ENCODE peak calls at places on chromosomes 6 and 20, in four cellular contexts. F is gastrocnemius medialis, G is hepatocyte, I is GM23248. N is an unnamed sample.

GRCh38 chr6:122184260-122184934 is 215.1 kb upstream of the HSF2 start:
- DNase-seq in G (peak; percentile 41), I (peak; percentile 67), F (no peak), N (no peak)

GRCh38 chr6:141677598-141678211 is 455.0 kb upstream of the GJE1 start:
- DNase-seq in I (peak; percentile 61), F (no peak), G (peak; percentile 63), N (no peak)

GRCh38 chr20:63118786-63119450 is 97.0 kb downstream of the YTHDF1 start:
- DNase-seq in G (no peak), F (no peak), I (no peak), N (no peak)

GRCh38 chr20:6916938-6917337 is 149.5 kb downstream of the BMP2 start:
- DNase-seq in G (no peak), I (no peak), F (no peak), N (no peak)

GRCh38 chr6:116327803-116328527 is 42.8 kb upstream of the DSE start:
- DNase-seq in F (no peak), G (no peak), I (no peak), N (no peak)

GRCh38 chr6:12414096-12414675 is 124.0 kb downstream of the EDN1 start:
- DNase-seq in G (no peak), F (no peak), I (peak; percentile 40), N (no peak)

GRCh38 chr20:38961530-38962043 is 557 bp upstream of the DHX35 start:
- DNase-seq in G (no peak), I (no peak), F (no peak), N (no peak)

GRCh38 chr6:118744261-118744941 is 93.0 kb upstream of the CEP85L start:
- DNase-seq in I (peak; percentile 78), G (no peak), F (peak; percentile 35), N (no peak)

GRCh38 chr6:131982740-131983259 is 31.6 kb upstream of the CCN2 start:
- DNase-seq in F (no peak), G (no peak), I (peak; percentile 86), N (no peak)

GRCh38 chr6:121482751-121483150 is 47.3 kb downstream of the GJA1 start:
- DNase-seq in F (no peak), G (no peak), I (no peak), N (no peak)

GRCh38 chr6:131062245-131063027 is 609 bp downstream of the EPB41L2 start:
- DNase-seq in F (no peak), I (peak; percentile 73), G (peak; percentile 53), N (no peak)

GRCh38 chr20:32018269-32019155 is 8.3 kb downstream of the CCM2L start:
- DNase-seq in I (peak; percentile 14), F (peak; percentile 16), G (peak; percentile 90), N (no peak)

GRCh38 chr6:38671885-38672467 is 31.0 kb downstream of the GLO1 start:
- DNase-seq in I (peak; percentile 79), F (no peak), G (peak; percentile 78), N (no peak)

GRCh38 chr20:13089950-13090469 is 81.2 kb downstream of the SPTLC3 start:
- DNase-seq in G (peak; percentile 17), I (no peak), F (no peak), N (no peak)

GRCh38 chr6:67679566-67680296 is 955.4 kb upstream of the ADGRB3 start:
- DNase-seq in G (no peak), F (no peak), I (no peak), N (no peak)

GRCh38 chr6:24738732-24739131 is 19.8 kb upstream of the C6orf62 start:
- DNase-seq in I (no peak), G (no peak), F (no peak), N (no peak)

GRCh38 chr20:25859649-25860530 is 163.2 kb upstream of the ZNF337 start:
- DNase-seq in G (peak; percentile 78), F (peak; percentile 60), I (peak; percentile 82), N (no peak)

GRCh38 chr6:106444777-106445507 is 84.4 kb downstream of the CRYBG1 start:
- DNase-seq in F (no peak), I (peak; percentile 77), G (peak; percentile 81), N (no peak)

GRCh38 chr6:163565140-163565539 is 150.6 kb downstream of the QKI start:
- DNase-seq in G (peak; percentile 28), F (peak; percentile 48), I (peak; percentile 9), N (no peak)

GRCh38 chr20:41135187-41135887 is 2.0 kb upstream of the PLCG1 start:
- DNase-seq in I (peak; percentile 41), F (no peak), G (peak; percentile 72), N (no peak)

GRCh38 chr20:62522748-62523396 is 47.1 kb upstream of the GATA5 start:
- DNase-seq in G (no peak), I (no peak), F (no peak), N (no peak)

DNA sequence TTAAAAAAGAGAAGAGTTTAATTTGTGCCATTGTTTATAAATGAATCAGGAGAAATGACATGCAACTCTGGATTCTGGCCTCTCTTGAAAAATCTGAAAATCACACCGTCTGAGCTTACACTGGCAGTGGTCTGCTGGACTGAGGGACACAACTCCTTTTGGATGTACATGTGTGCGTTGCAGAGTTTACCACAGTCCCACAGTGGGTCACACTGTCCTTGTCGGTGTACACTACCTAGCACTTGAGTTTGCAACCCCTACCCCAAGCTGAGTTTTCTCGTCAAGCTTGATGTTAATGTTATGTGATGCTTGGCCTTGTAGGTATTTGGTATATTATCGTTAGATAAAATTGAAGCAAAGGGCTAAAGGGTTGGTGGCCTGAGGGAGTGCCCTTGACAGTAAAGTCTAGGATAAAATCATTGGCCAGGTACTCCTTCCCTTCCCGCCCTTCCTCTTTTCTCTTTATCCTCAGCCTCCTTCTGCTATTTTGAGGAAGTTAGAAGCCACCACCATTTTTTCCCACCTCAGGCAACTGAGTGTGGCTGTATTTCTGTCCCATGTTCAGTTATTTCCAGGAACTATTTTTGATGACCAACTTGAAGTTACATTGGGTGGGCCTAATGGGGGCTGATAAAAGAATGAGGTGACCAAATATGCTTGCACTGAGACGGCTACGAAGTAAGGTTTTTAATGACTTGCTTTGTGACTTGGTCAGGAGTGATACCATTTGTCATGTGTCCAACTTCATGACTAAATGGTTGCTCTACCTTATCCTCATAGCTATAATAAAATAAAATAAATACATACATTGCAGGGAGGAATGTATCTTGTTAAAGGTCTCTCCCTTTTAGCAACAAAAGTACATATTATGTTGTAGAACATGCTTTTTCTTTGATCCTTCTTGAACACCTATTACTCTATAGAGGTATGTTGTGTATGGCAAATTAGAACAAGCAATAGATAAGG is 11.8 kb downstream of the PTPN1 start:
- DNase-seq in F (no peak), I (peak; percentile 39), G (no peak), N (no peak)
- H3K4me1 ChIP-seq in F (peaks cover 68% of the 10 kb centered on the region), I (peaks cover 55% of the 10 kb centered on the region), G (peaks cover 37% of the 10 kb centered on the region), N (peaks cover 61% of the 10 kb centered on the region)

DNA sequence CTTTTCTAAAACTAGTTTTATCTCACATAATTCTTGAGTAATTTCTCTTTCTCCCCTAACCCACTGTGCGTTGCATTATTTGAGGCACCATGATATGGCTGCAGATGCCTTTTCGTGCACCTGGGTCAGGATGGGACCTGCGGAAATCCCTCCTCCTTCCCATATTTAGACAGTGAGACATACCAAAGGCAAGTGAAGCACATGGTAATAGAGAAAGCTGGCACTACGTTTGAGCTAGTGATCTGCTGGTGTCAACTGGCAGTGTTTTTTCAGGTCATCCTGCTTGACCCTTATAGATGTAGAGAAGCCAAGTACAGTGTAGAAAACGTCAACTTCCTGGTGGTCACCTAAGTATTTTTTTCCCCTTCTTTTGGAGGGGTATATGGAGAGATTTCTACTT is 71.7 kb downstream of the FOXO3 start:
- DNase-seq in F (peak; percentile 43), I (no peak), G (no peak), N (no peak)
- H3K4me1 ChIP-seq in F (peaks cover 94% of the 10 kb centered on the region), I (peaks cover 27% of the 10 kb centered on the region), G (peaks cover 28% of the 10 kb centered on the region), N (peaks cover 42% of the 10 kb centered on the region)

GRCh38 chr6:156914171-156914570 is 137.0 kb downstream of the ARID1B start:
- DNase-seq in I (no peak), G (no peak), F (no peak), N (no peak)

GRCh38 chr6:156919370-156919769 is 142.2 kb downstream of the ARID1B start:
- DNase-seq in F (no peak), G (no peak), I (no peak), N (no peak)

GRCh38 chr6:156917213-156917612 is 140.0 kb downstream of the ARID1B start:
- DNase-seq in I (no peak), G (no peak), F (no peak), N (no peak)

GRCh38 chr6:156918647-156919046 is 141.5 kb downstream of the ARID1B start:
- DNase-seq in I (no peak), F (no peak), G (no peak), N (no peak)

DNA sequence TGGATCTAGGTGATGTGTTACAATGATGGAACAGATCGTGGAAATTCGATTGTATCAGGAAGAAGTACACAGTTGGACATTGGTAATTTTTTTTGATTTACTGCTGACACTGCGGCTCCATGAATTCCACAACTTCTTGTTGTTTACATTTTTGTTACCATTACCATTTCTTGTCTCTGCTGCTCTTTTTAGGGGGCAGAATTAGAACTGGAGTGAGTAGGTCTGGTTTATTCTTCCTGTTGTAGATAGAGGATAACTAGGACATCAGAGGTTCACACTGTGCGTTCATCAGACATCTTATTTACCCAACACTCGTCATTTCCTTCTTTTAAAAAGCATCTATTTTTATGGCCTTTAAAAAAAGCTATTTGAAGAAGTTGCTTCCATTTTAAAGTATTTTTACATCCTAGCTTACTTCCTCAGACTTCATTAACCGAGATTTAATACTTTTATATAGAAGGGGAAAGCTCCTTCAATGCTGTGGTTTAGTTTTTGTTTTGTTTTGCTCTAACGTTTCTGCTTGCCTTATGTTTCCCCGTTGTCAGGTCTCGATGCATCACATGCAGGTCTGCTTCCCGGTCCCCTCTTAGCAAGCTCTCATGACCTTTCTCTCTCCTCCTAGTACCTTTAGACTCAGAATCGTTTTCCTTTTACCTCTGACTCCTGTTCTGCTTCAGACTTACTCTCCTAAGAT is 139.1 kb downstream of the ARID1B start:
- DNase-seq in F (no peak), G (no peak), I (no peak), N (no peak)
- H3K4me1 ChIP-seq in F (peaks cover 32% of the 10 kb centered on the region), G (no peaks in the 10 kb centered on the region), I (peaks cover 1% of the 10 kb centered on the region), N (peaks cover 54% of the 10 kb centered on the region)

DNA sequence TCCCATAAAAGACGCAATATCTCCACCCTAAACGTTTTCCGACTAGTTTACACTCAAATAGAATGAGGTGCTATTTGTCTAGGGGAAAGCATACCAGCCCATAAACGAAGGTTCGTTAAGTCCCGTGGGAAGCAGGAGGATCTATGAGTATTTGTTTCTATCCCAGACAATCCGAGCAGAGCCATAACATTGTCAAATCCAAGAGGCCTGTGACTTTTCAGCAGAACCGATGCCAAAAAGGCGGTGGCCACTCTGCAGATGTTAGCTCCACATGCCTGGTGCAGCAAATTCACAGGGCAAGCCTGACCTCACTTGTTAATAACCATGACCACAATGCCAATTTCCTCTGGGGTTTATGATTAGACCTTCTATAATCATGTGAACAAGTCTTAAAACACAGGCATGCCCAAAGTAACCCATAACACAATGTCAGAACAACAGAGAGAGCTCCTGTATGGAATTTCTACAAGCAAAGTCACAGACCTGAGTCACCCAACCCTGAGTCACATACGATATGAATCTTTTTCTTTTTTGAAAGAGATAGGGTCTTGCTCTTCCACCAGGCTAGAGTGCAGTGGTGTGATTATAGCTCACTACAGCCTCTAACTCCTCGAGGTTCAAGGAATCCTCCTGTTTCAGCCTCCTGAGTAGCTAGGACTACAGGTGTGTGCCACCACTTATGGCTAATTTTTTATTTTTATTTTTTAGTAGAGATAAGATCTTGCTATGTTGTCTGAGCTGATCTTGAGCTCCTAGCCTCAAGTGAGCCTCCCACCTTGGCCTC is 123.3 kb downstream of the KIF13A start:
- DNase-seq in G (no peak), F (peak; percentile 36), I (peak; percentile 93), N (no peak)
- H3K4me1 ChIP-seq in G (peaks cover 21% of the 10 kb centered on the region), F (peaks cover 56% of the 10 kb centered on the region), I (peaks cover 62% of the 10 kb centered on the region), N (peaks cover 41% of the 10 kb centered on the region)

GRCh38 chr20:37912874-37913273 is 9.9 kb downstream of the VSTM2L start:
- DNase-seq in G (no peak), F (no peak), I (no peak), N (no peak)
- H3K4me1 ChIP-seq in G (peaks cover 22% of the 10 kb centered on the region), F (no peaks in the 10 kb centered on the region), I (peaks cover 13% of the 10 kb centered on the region), N (peaks cover 6% of the 10 kb centered on the region)